ENCODE peak calls at places on chromosomes 7 and 10, in eight cellular contexts. Z, U, T, G, K, Y, E and O are unnamed samples.

GRCh38 chr10:125084191-125085186 is 75.9 kb downstream of the CTBP2 start:
- DNase-seq in E (peak; percentile 84), T (no peak), Z (peak; percentile 98), Y (peak; percentile 92), G (no peak), U (peak; percentile 59), K (no peak), O (peak; percentile 91)

GRCh38 chr10:114083040-114083439 is 39.4 kb downstream of the ADRB1 start:
- DNase-seq in G (no peak), T (no peak), Z (no peak), E (no peak), K (no peak), U (no peak), Y (no peak), O (no peak)

GRCh38 chr7:11341285-11341944 is 367.7 kb downstream of the PHF14 start:
- DNase-seq in Y (peak; percentile 52), Z (peak; percentile 57), K (peak; percentile 42), T (no peak), E (no peak), G (peak; percentile 48), U (no peak), O (peak; percentile 18)

GRCh38 chr7:26588511-26588910 is 275.9 kb downstream of the SKAP2 start:
- DNase-seq in T (no peak), Z (no peak), E (no peak), G (peak; percentile 4), Y (no peak), U (no peak), K (no peak), O (no peak)

GRCh38 chr10:6342091-6342490 is 139.4 kb downstream of the PFKFB3 start:
- DNase-seq in U (no peak), T (no peak), E (no peak), Z (no peak), G (no peak), K (no peak), Y (no peak), O (no peak)

GRCh38 chr10:128704716-128705115 is 578.5 kb upstream of the MKI67 start:
- DNase-seq in Z (no peak), G (no peak), U (no peak), Y (no peak), K (no peak), E (no peak), T (no peak), O (no peak)

GRCh38 chr7:151558575-151558974 is 38.9 kb upstream of the RHEB start:
- DNase-seq in Z (no peak), U (no peak), G (no peak), Y (peak; percentile 51), T (no peak), K (no peak), E (no peak), O (no peak)

GRCh38 chr10:132660385-132660784 is 122.8 kb downstream of the INPP5A start:
- DNase-seq in E (no peak), G (no peak), Z (no peak), U (no peak), K (no peak), T (no peak), Y (no peak), O (no peak)

GRCh38 chr7:33909312-33909711 is 4.0 kb downstream of the BMPER start:
- DNase-seq in Z (no peak), Y (no peak), U (no peak), E (no peak), K (no peak), G (no peak), T (no peak), O (peak; percentile 27)

GRCh38 chr7:80493121-80493849 is 18.6 kb downstream of the GNAT3 start:
- DNase-seq in U (no peak), G (no peak), T (no peak), Z (no peak), Y (no peak), K (no peak), E (no peak), O (peak; percentile 18)

GRCh38 chr7:34275629-34276028 is 370.3 kb downstream of the BMPER start:
- DNase-seq in Z (peak; percentile 14), G (no peak), T (no peak), E (no peak), K (no peak), Y (no peak), U (no peak), O (no peak)

GRCh38 chr7:2802082-2802481 is 42.0 kb downstream of the GNA12 start:
- DNase-seq in E (no peak), Y (peak; percentile 63), G (no peak), U (no peak), K (no peak), T (no peak), Z (peak; percentile 73), O (peak; percentile 57)

GRCh38 chr7:130882396-130882795 is 148.4 kb upstream of the KLF14 start:
- DNase-seq in T (no peak), U (no peak), Z (no peak), E (no peak), Y (no peak), K (no peak), G (no peak), O (no peak)

GRCh38 chr7:130887182-130888016 is 153.4 kb upstream of the KLF14 start:
- DNase-seq in Z (peak; percentile 92), K (no peak), G (no peak), U (no peak), E (no peak), Y (peak; percentile 86), T (no peak), O (peak; percentile 86)

GRCh38 chr7:130883928-130884327 is 149.9 kb upstream of the KLF14 start:
- DNase-seq in E (no peak), G (no peak), K (no peak), Y (no peak), U (no peak), T (no peak), Z (no peak), O (no peak)

GRCh38 chr7:130886438-130887135 is 152.6 kb upstream of the KLF14 start:
- DNase-seq in K (no peak), Y (no peak), Z (peak; percentile 38), U (no peak), T (no peak), E (no peak), G (no peak), O (no peak)

DNA sequence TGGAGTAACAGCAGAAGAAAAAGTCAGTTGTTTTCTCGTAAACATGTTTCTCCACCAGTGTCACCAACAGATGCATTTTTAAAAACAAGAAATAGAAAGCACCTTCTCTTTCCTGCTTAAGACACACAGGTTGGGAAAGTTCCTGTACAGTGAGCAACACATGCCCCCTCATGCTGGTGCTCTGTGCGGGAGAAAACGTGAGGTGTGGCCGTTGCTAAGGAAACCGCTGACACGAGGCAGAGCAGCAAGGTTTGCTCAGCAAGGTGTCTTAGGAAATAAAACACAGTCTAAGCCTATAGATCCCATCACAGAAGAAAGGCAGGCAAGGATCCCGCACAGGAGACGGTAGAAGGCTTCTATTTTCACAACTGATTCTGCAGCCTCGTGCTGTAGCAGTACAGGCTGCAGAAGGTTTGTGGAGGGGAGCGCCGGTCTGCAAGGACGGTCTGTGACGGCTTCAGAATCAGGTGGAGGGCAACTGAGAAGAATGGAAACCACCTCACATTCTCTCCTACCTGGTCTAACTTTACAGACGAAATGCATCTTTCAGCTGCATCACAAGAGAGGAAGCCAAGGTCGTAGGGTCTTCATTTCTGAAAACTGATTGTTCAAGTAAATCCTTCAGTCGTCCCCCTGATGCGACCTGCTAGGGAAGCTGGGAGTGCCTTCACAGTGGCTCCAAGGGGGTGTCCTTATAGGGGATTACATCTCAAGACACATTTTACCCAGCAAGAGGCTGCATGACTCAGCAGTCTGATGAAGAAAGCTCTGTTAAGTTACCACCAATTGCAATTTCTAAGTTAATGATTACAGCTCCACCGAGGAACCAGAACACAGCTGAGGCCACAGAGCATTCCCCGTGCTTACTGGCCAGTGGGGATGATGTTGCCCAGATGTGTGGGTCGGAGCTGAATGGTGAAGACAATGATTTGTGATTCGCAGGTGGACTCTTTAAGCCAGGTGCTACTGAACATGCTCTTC is 150.7 kb upstream of the KLF14 start:
- DNase-seq in E (no peak), Z (no peak), Y (peak; percentile 35), K (no peak), G (no peak), U (no peak), T (no peak), O (peak; percentile 59)
- H3K4me3 ChIP-seq in E (no peak overlapping the region), Z (no peak overlapping the region), Y (no peak overlapping the region), K (no peak overlapping the region), G (no peak overlapping the region), U (no peak overlapping the region), T (no peak overlapping the region), O (no peak overlapping the region)

GRCh38 chr10:17200885-17201164 is 647 bp downstream of the TRDMT1 start:
- DNase-seq in T (peak; percentile 10), G (peak; percentile 9), Y (peak; percentile 63), K (peak; percentile 42), U (no peak), Z (peak; percentile 71), E (peak; percentile 18), O (peak; percentile 69)
- TF ChIP-seq CTCF in T (no peak), G (no peak), Y (no peak), K (no peak), U (no peak), Z (no peak), E (no peak), O (no peak)

GRCh38 chr7:22185559-22185958 is 171.4 kb downstream of the RAPGEF5 start:
- DNase-seq in G (no peak), Y (no peak), Z (no peak), U (no peak), T (no peak), E (no peak), K (no peak), O (no peak)

GRCh38 chr7:22182139-22182538 is 174.8 kb downstream of the RAPGEF5 start:
- DNase-seq in Z (no peak), E (no peak), G (no peak), T (no peak), Y (no peak), U (no peak), K (no peak), O (no peak)

GRCh38 chr7:22183522-22184280 is 173.3 kb downstream of the RAPGEF5 start:
- DNase-seq in T (no peak), U (no peak), G (no peak), E (no peak), K (no peak), Z (no peak), Y (no peak), O (no peak)

GRCh38 chr7:22187691-22188348 is 169.1 kb downstream of the RAPGEF5 start:
- DNase-seq in K (no peak), T (no peak), G (no peak), Y (no peak), Z (no peak), U (no peak), E (no peak), O (no peak)

GRCh38 chr7:22184549-22185199 is 172.3 kb downstream of the RAPGEF5 start:
- DNase-seq in Y (no peak), U (no peak), T (no peak), E (no peak), Z (no peak), G (no peak), K (no peak), O (no peak)
- H3K4me3 ChIP-seq in Y (no peak overlapping the region), U (no peak overlapping the region), T (no peak overlapping the region), E (no peak overlapping the region), Z (no peak overlapping the region), G (no peak overlapping the region), K (no peak overlapping the region), O (no peak overlapping the region)

DNA sequence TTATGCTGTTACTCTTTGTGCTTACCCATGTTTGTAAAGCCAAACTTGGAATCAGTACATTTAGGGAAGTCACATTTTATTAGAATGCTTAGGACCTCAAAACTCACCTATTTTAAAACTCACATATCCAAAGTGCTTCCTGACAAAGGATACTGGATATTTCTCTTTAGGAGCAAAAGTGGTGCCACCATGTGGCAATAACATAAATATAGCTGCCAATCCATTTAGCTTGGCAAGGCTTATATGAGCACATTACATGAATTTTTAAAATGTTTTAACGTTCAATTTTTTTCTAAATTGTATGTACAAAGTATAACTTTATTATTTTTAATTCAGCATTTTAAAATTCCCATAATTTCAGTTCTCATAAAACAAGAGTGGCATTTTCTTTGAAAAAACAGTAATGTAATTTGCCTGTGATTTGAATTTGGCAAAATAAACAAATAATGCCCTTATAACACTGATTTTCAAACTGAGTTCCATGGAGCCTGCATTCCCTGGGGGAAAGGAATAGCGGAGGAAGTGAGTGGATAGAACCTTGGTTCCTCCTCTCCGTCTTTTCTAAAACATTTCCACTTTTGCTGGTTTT is 75.4 kb downstream of the HDAC9 start:
- DNase-seq in T (no peak), E (no peak), Z (peak; percentile 79), Y (peak; percentile 74), G (no peak), U (no peak), K (peak; percentile 34), O (peak; percentile 65)
- TF ChIP-seq CTCF in T (no peak), E (peak; percentile 63), Z (peak; percentile 38), Y (peak; percentile 58), G (no peak), U (peak; percentile 53), K (peak; percentile 49), O (peak; percentile 56)